ENCODE peak calls at places on chromosomes 11 and 22, in ten cellular contexts. D is naive thymus-derived CD4-positive, alpha-beta T cell; S is AG09309; N is cardiac fibroblast; B is fibroblast of the aortic adventitia; Y is foreskin fibroblast; I is heart left ventricle; H is BJ; F is AG10803; V is AG04450. J is an unnamed sample.
A peak's percentile ranks its signal among the peaks of the same experiment; 100 is the strongest.

GRCh38 chr11:134584706-134585445 is 172.8 kb upstream of the B3GAT1 start:
- DNase-seq in D (no peak), Y (no peak), F (no peak), V (no peak), H (no peak), S (no peak), I (peak; percentile 35), N (no peak), B (no peak), J (no peak)

GRCh38 chr11:118691926-118692830 is 12.7 kb upstream of the TREH start:
- DNase-seq in F (peak; percentile 43), B (peak; percentile 30), V (no peak), I (no peak), H (no peak), S (no peak), D (peak; percentile 39), Y (peak; percentile 51), N (peak; percentile 31), J (peak; percentile 29)

GRCh38 chr11:12092714-12093113 is 17.7 kb upstream of the MICAL2 start:
- DNase-seq in F (no peak), N (no peak), V (no peak), S (no peak), H (no peak), Y (no peak), D (no peak), B (no peak), I (no peak), J (no peak)

GRCh38 chr11:19913893-19914249 is 201.2 kb downstream of the NAV2 start:
- DNase-seq in I (no peak), B (no peak), V (no peak), Y (no peak), N (no peak), S (no peak), H (no peak), F (peak; percentile 25), D (no peak), J (no peak)

GRCh38 chr11:44627911-44628729 is 62.7 kb downstream of the CD82 start:
- DNase-seq in S (no peak), F (peak; percentile 33), H (no peak), Y (no peak), V (no peak), D (peak; percentile 19), B (peak; percentile 34), N (peak; percentile 67), I (peak; percentile 84), J (peak; percentile 39)

GRCh38 chr11:116219171-116219635 is 553.6 kb downstream of the BUD13 start:
- DNase-seq in I (no peak), H (no peak), V (no peak), F (peak; percentile 5), D (no peak), B (no peak), S (no peak), Y (no peak), N (no peak), J (no peak)

GRCh38 chr11:60872124-60872951 is 5.0 kb downstream of the ZP1 start:
- DNase-seq in D (no peak), V (no peak), Y (peak; percentile 78), F (peak; percentile 80), S (no peak), I (peak; percentile 72), H (no peak), B (peak; percentile 75), N (peak; percentile 89), J (peak; percentile 75)

GRCh38 chr11:26951849-26952515 is 41.9 kb upstream of the FIBIN start:
- DNase-seq in I (peak; percentile 34), F (peak; percentile 77), B (no peak), Y (no peak), V (no peak), D (no peak), S (no peak), N (no peak), H (no peak), J (no peak)

GRCh38 chr11:1494650-1495049 is 8.1 kb upstream of the MOB2 start:
- DNase-seq in F (no peak), I (no peak), N (no peak), V (no peak), H (no peak), B (no peak), D (no peak), Y (no peak), S (no peak), J (no peak)

GRCh38 chr11:71449596-71449995 is 1.4 kb upstream of the DHCR7 start:
- DNase-seq in N (no peak), B (no peak), I (no peak), H (no peak), Y (no peak), F (no peak), V (no peak), D (no peak), S (no peak), J (no peak)

GRCh38 chr11:61918251-61919112 is 1.1 kb upstream of the RAB3IL1 start:
- DNase-seq in N (peak; percentile 61), F (peak; percentile 66), V (no peak), I (no peak), H (no peak), D (peak; percentile 13), S (no peak), B (peak; percentile 58), Y (no peak), J (no peak)
- H3K4me3 ChIP-seq in N (peak overlapping the region; percentile 58), F (peak overlapping the region; percentile 59), V (no peak overlapping the region), I (peak overlapping the region; percentile 85), H (no peak overlapping the region), D (no peak overlapping the region), S (no peak overlapping the region), B (peak overlapping the region; percentile 76), Y (peak overlapping the region; percentile 71), J (no peak overlapping the region)

DNA sequence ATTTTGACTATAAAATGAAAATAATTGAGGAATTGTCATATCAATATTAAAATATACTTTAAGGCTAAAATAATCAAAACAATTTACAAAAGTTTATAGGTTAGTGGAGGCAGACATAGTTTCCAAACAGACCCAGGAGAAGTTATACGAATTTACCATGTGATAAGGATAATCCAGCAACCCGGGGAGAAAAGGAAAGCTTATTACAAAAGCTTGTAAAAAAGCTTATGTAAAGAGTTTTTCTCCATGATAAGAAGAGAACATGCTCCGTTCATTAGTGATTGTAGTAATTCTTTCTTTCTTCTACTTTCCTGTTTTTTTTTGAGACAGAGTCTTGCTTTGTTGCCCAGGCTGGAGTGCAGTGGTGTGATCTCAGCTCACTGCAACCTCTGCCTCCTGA is 79.0 kb downstream of the ATXN10 start:
- DNase-seq in V (no peak), S (no peak), Y (no peak), F (no peak), B (no peak), I (no peak), D (no peak), H (no peak), N (no peak), J (no peak)
- H3K4me3 ChIP-seq in V (no peak overlapping the region), S (no peak overlapping the region), Y (no peak overlapping the region), F (no peak overlapping the region), B (no peak overlapping the region), I (no peak overlapping the region), D (no peak overlapping the region), H (no peak overlapping the region), N (no peak overlapping the region), J (no peak overlapping the region)

GRCh38 chr11:28525636-28526405 is 417.6 kb downstream of the METTL15 start:
- DNase-seq in H (no peak), Y (no peak), N (no peak), S (no peak), V (no peak), F (no peak), B (no peak), D (no peak), I (no peak), J (no peak)
- H3K4me3 ChIP-seq in H (no peak overlapping the region), Y (no peak overlapping the region), N (no peak overlapping the region), S (no peak overlapping the region), V (no peak overlapping the region), F (no peak overlapping the region), B (no peak overlapping the region), D (no peak overlapping the region), I (no peak overlapping the region), J (no peak overlapping the region)

GRCh38 chr22:27877501-27877900 is 41.6 kb downstream of the PITPNB start:
- DNase-seq in S (no peak), B (no peak), V (no peak), F (no peak), D (no peak), I (no peak), Y (no peak), N (no peak), H (no peak), J (no peak)
- H3K4me3 ChIP-seq in S (no peak overlapping the region), B (no peak overlapping the region), V (no peak overlapping the region), F (no peak overlapping the region), D (no peak overlapping the region), I (no peak overlapping the region), Y (no peak overlapping the region), N (no peak overlapping the region), H (no peak overlapping the region), J (no peak overlapping the region)

GRCh38 chr11:65506770-65507485 is 8.1 kb downstream of the MALAT1 start:
- DNase-seq in I (peak; percentile 38), B (no peak), N (peak; percentile 96), H (no peak), F (peak; percentile 71), Y (peak; percentile 84), D (no peak), V (peak; percentile 82), S (peak; percentile 95), J (peak; percentile 64)
- H3K4me3 ChIP-seq in I (peak overlapping the region; percentile 85), B (peak overlapping the region; percentile 99), N (peak overlapping the region; percentile 93), H (peak overlapping the region; percentile 76), F (peak overlapping the region; percentile 96), Y (peak overlapping the region; percentile 72), D (peak overlapping the region; percentile 99), V (peak overlapping the region; percentile 97), S (peak overlapping the region; percentile 74), J (peak overlapping the region; percentile 91)

GRCh38 chr22:23803001-23803819 is 16.4 kb downstream of the SMARCB1 start:
- DNase-seq in V (no peak), B (no peak), I (no peak), Y (no peak), D (no peak), N (no peak), H (no peak), F (no peak), S (no peak), J (no peak)

GRCh38 chr22:23801886-23802377 is 15.2 kb downstream of the SMARCB1 start:
- DNase-seq in B (no peak), S (no peak), N (no peak), F (no peak), V (no peak), H (no peak), Y (no peak), I (no peak), D (no peak), J (no peak)

GRCh38 chr22:23806837-23807236 is 20.1 kb downstream of the SMARCB1 start:
- DNase-seq in D (no peak), S (no peak), V (no peak), F (no peak), I (no peak), Y (no peak), H (no peak), B (no peak), N (no peak), J (no peak)

GRCh38 chr22:23801238-23801821 is 14.6 kb downstream of the SMARCB1 start:
- DNase-seq in S (no peak), Y (no peak), N (no peak), I (no peak), D (no peak), H (no peak), V (no peak), B (no peak), F (no peak), J (no peak)

GRCh38 chr22:23804781-23805291 is 18.1 kb downstream of the SMARCB1 start:
- DNase-seq in N (peak; percentile 70), Y (no peak), V (no peak), S (no peak), B (no peak), H (no peak), D (no peak), I (no peak), F (no peak), J (no peak)
- H3K4me3 ChIP-seq in N (no peak overlapping the region), Y (no peak overlapping the region), V (no peak overlapping the region), S (no peak overlapping the region), B (no peak overlapping the region), H (no peak overlapping the region), D (no peak overlapping the region), I (no peak overlapping the region), F (no peak overlapping the region), J (no peak overlapping the region)

J was measured in astrocyte of the spinal cord.